ENCODE peak calls at places on chromosomes 4 and X, in five cellular contexts. R is DMS53; Q is RWPE1; N is stimulated activated naive B cell treated with anti-CD40 and anti-IgM and Interleukin-4, amounts not matched to agents 10 μg/mL and 1 μg/mL and 100 μg/mL, for 72 hours; B is NCI-H774. D is an unnamed sample.

GRCh38 chrX:45806410-45807121 is 605.9 kb upstream of the DIPK2B start:
- DNase-seq in Q (no peak), N (no peak), B (no peak), R (no peak), D (peak)

GRCh38 chr4:26622913-26623312 is 39.0 kb downstream of the TBC1D19 start:
- DNase-seq in Q (no peak), N (no peak), R (no peak), B (no peak), D (no peak)

GRCh38 chr4:20890752-20891151 is 190.5 kb downstream of the PACRGL start:
- DNase-seq in B (no peak), R (no peak), Q (no peak), N (no peak), D (no peak)

GRCh38 chr4:139684351-139684750 is 18.7 kb downstream of the MGST2 start:
- DNase-seq in Q (no peak), B (no peak), R (no peak), N (no peak), D (no peak)

GRCh38 chr4:2825740-2826139 is 17.9 kb upstream of the ADD1 start:
- DNase-seq in R (no peak), B (no peak), Q (no peak), N (no peak), D (no peak)

GRCh38 chrX:106608016-106608415 is 3.8 kb upstream of the RADX start:
- DNase-seq in Q (no peak), B (peak), R (peak), N (no peak), D (no peak)

GRCh38 chrX:66007851-66008250 is 32.0 kb downstream of the VSIG4 start:
- DNase-seq in Q (no peak), R (no peak), B (no peak), N (no peak), D (no peak)

GRCh38 chr4:110508827-110509446 is 33.0 kb downstream of the ENPEP start:
- DNase-seq in R (peak), Q (peak), B (no peak), N (no peak), D (peak)

GRCh38 chrX:48802089-48802812 is 384 bp downstream of the HDAC6 start:
- DNase-seq in N (peak), Q (peak), B (peak), R (peak), D (peak)

GRCh38 chrX:118632862-118633261 is 94.5 kb upstream of the IL13RA1 start:
- DNase-seq in R (no peak), N (no peak), Q (no peak), B (no peak), D (no peak)

GRCh38 chr4:3199661-3200422 is 49.1 kb upstream of the MSANTD1 start:
- DNase-seq in Q (no peak), R (no peak), N (no peak), B (no peak), D (no peak)

GRCh38 chr4:118842055-118842454 is 6.1 kb upstream of the SEC24D start:
- DNase-seq in R (no peak), N (no peak), B (no peak), Q (no peak), D (peak)

GRCh38 chrX:104918122-104918521 is 302.4 kb downstream of the TEX13A start:
- DNase-seq in Q (no peak), N (no peak), B (no peak), R (no peak), D (no peak)

GRCh38 chr4:131091896-131092295 is 1995.9 kb downstream of the C4orf33 start:
- DNase-seq in N (no peak), R (peak), Q (peak), B (no peak), D (peak)

GRCh38 chr4:6469898-6470501 is 2.4 kb downstream of the PPP2R2C start:
- DNase-seq in Q (no peak), R (no peak), B (no peak), N (no peak), D (no peak)

GRCh38 chr4:87235020-87235671 is 14.7 kb upstream of the KLHL8 start:
- DNase-seq in B (no peak), N (no peak), Q (no peak), R (no peak), D (peak)

GRCh38 chr4:163448541-163449203 is 24.9 kb downstream of the TKTL2 start:
- DNase-seq in Q (peak), R (peak), N (no peak), B (no peak), D (no peak)

GRCh38 chr4:156718226-156718625 is 253.4 kb downstream of the PDGFC start:
- DNase-seq in N (no peak), Q (no peak), R (no peak), B (no peak), D (no peak)

GRCh38 chr4:68797618-68798017 is 18.2 kb upstream of the UGT2B10 start:
- DNase-seq in N (no peak), Q (no peak), R (no peak), B (no peak), D (no peak)

GRCh38 chrX:42107495-42108139 is 184.3 kb upstream of the CASK start:
- DNase-seq in R (no peak), N (no peak), B (no peak), Q (no peak), D (no peak)

GRCh38 chrX:13747836-13748235 is 13.3 kb downstream of the OFD1 start:
- DNase-seq in N (no peak), R (peak), B (no peak), Q (no peak), D (peak)

GRCh38 chr4:57064811-57065711 is 45.1 kb downstream of the IGFBP7 start:
- DNase-seq in N (no peak), B (no peak), R (no peak), Q (no peak), D (peak)

GRCh38 chr4:102687982-102688433 is 72.8 kb downstream of the MANBA start:
- DNase-seq in B (no peak), R (peak), Q (no peak), N (no peak), D (no peak)

D was measured in kidney glomerular epithelial cell.